ENCODE peak calls at places on chromosomes 7 and 10, in six cellular contexts. V is psoas muscle; Z is esophagus squamous epithelium; X is CD8-positive, alpha-beta memory T cell; L is PC-3; I is IMR-90. Q is an unnamed sample.

GRCh38 chr7:134179321-134179720 is 52.2 kb downstream of the LRGUK start:
- DNase-seq in V (no peak), Z (no peak), X (no peak), L (no peak), I (no peak), Q (no peak)

GRCh38 chr10:80459047-80459865 is 5.1 kb downstream of the TSPAN14 start:
- DNase-seq in V (peak), Z (no peak), X (peak), L (no peak), I (no peak), Q (no peak)

GRCh38 chr10:110414563-110415309 is 83.0 kb upstream of the DUSP5 start:
- DNase-seq in V (no peak), Z (peak), X (peak), L (peak), I (no peak), Q (no peak)

GRCh38 chr7:96332325-96332724 is 10.4 kb upstream of the SLC25A13 start:
- DNase-seq in V (no peak), Z (no peak), X (no peak), L (no peak), I (no peak), Q (no peak)

GRCh38 chr10:21077681-21078080 is 180.6 kb upstream of the NEBL start:
- DNase-seq in V (no peak), Z (no peak), X (no peak), L (no peak), I (no peak), Q (no peak)

GRCh38 chr10:89374716-89375115 is 3.1 kb upstream of the IFIT1B start:
- DNase-seq in V (no peak), Z (no peak), X (no peak), L (no peak), I (no peak), Q (no peak)

GRCh38 chr7:106064836-106065559 is 47.1 kb downstream of the SYPL1 start:
- DNase-seq in V (peak), Z (no peak), X (no peak), L (peak), I (peak), Q (peak)

GRCh38 chr10:104835422-104835821 is 194.3 kb downstream of the SORCS3 start:
- DNase-seq in V (no peak), Z (no peak), X (no peak), L (no peak), I (no peak), Q (no peak)

GRCh38 chr10:121608669-121609190 is 10.5 kb upstream of the FGFR2 start:
- DNase-seq in V (peak), Z (no peak), X (no peak), L (peak), I (no peak), Q (peak)

GRCh38 chr7:35691827-35692307 is 3.1 kb downstream of the HERPUD2 start:
- DNase-seq in V (no peak), Z (no peak), X (peak), L (peak), I (peak), Q (peak)

GRCh38 chr7:73839743-73840714 is 2.3 kb downstream of the METTL27 start:
- DNase-seq in V (no peak), Z (no peak), X (no peak), L (no peak), I (no peak), Q (no peak)

GRCh38 chr10:19702215-19702614 is 114.0 kb upstream of the PLXDC2 start:
- DNase-seq in V (no peak), Z (no peak), X (no peak), L (peak), I (peak), Q (no peak)

GRCh38 chr10:112755446-112756117 is 194.5 kb upstream of the TCF7L2 start:
- DNase-seq in V (no peak), Z (no peak), X (no peak), L (no peak), I (no peak), Q (no peak)

GRCh38 chr7:13016633-13017324 is 329.3 kb downstream of the ARL4A start:
- DNase-seq in V (no peak), Z (no peak), X (no peak), L (peak), I (peak), Q (no peak)
- H3K27ac ChIP-seq in V (no peak), Z (peak), X (no peak), L (no peak), I (no peak), Q (peak)

GRCh38 chr7:151020231-151020630 is 4.1 kb downstream of the ATG9B start:
- DNase-seq in V (no peak), Z (no peak), X (no peak), L (no peak), I (no peak), Q (no peak)

GRCh38 chr7:151025924-151026671 is 1.8 kb upstream of the ATG9B start:
- DNase-seq in V (no peak), Z (no peak), X (no peak), L (peak), I (peak), Q (no peak)

GRCh38 chr7:151024435-151025056 is at the start of gene ATG9B:
- DNase-seq in V (no peak), Z (no peak), X (no peak), L (peak), I (no peak), Q (no peak)

GRCh38 chr7:151019130-151019447 is 5.2 kb downstream of the ATG9B start:
- DNase-seq in V (no peak), Z (no peak), X (no peak), L (no peak), I (no peak), Q (no peak)

DNA sequence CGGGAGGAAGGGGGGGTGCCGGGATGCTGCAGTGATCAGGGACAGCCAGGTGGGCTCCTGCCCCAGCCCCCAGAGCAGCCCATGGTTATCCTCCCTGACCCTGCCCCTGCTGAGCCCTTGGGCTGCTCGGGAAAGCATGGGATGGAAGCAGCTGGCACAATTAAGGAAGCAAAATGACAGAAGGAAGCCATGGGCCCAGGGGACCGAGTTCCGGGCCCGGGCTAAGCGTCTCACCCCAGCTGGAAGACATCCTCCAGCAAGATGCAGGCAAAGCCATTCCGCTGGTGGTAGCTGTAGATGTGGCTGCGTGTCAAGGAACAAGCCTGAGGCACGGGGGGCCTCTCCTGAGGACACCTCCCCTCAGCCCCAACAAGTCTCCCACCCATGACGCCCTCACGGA is 1.1 kb downstream of the ATG9B start:
- DNase-seq in V (no peak), Z (no peak), X (no peak), L (no peak), I (no peak), Q (no peak)
- H3K27ac ChIP-seq in V (no peak), Z (no peak), X (no peak), L (no peak), I (no peak), Q (no peak)

GRCh38 chr7:66642932-66643331 is 14.3 kb downstream of the KCTD7 start:
- DNase-seq in V (no peak), Z (no peak), X (no peak), L (no peak), I (no peak), Q (no peak)

GRCh38 chr7:66640802-66641525 is 12.3 kb downstream of the KCTD7 start:
- DNase-seq in V (no peak), Z (no peak), X (no peak), L (no peak), I (no peak), Q (no peak)

GRCh38 chr7:66643395-66643794 is 14.7 kb downstream of the KCTD7 start:
- DNase-seq in V (no peak), Z (no peak), X (no peak), L (no peak), I (no peak), Q (no peak)

GRCh38 chr7:66641526-66641871 is 12.8 kb downstream of the KCTD7 start:
- DNase-seq in V (no peak), Z (no peak), X (no peak), L (no peak), I (no peak), Q (no peak)

DNA sequence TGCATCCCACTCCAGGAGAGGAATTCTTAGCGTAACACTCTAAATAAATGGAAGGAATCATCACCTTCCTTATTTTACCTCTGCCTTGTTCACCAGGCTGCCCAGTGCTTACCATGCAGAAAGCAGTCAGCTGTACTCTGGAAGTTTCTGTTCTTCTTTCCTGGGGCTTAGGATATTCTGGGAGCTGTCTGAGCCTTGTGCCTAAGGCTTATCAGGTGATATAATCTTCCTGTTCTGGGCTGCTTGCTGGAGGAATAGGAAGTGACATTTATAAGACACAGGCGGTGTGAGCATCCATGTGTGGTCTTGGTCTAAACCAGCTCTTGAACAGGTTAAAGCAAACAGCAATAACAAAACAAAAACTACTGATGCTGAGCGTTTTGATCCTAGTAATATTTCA is 13.5 kb downstream of the KCTD7 start:
- DNase-seq in V (no peak), Z (no peak), X (no peak), L (no peak), I (no peak), Q (no peak)
- H3K27ac ChIP-seq in V (no peak), Z (no peak), X (no peak), L (no peak), I (no peak), Q (peak)

DNA sequence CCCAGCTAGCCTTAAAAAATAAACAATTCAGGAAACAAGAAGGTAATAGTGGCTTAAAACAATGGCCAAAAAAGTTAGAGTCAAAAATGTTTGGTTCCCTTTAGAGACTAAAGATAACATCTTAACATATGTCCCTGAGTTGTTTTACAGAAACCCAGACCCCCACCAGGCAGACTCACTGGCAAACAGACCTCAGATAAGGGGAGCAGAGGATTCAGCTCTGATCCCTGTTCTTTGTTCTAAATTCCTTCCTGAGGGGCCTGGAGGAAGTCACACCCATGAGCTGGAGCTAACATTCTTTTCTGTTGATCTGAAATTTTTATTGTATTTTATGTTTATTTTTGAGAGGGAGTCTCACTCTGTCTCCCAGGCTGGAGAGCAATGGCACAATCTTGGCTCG is 247.2 kb downstream of the USP6NL start:
- DNase-seq in V (no peak), Z (no peak), X (no peak), L (no peak), I (no peak), Q (no peak)
- H3K27ac ChIP-seq in V (no peak), Z (no peak), X (no peak), L (no peak), I (no peak), Q (no peak)

GRCh38 chr7:341841-342638 is 52.1 kb downstream of the FOXL3 start:
- DNase-seq in V (peak), Z (no peak), X (no peak), L (peak), I (no peak), Q (peak)
- H3K27ac ChIP-seq in V (peak), Z (no peak), X (no peak), L (no peak), I (no peak), Q (peak)

Q was measured in caudate nucleus.